ENCODE peak calls at places on chromosome 12, in seven cellular contexts. V is neuronal stem cell, K is IMR-90, G is H1, S is H9, H is mesendoderm, C is mesenchymal stem cell. W is an unnamed sample.

GRCh38 chr12:6963016-6963731 is 7.3 kb downstream of the PHB2 start:
- DNase-seq in V (no peak), K (no peak), G (peak; percentile 91), S (peak; percentile 96), H (peak; percentile 86), C (no peak), W (peak; percentile 88)

GRCh38 chr12:24664151-24664550 is 284.8 kb downstream of the BCAT1 start:
- DNase-seq in V (no peak), K (peak; percentile 33), G (no peak), S (no peak), H (no peak), C (peak; percentile 60), W (peak; percentile 20)

GRCh38 chr12:30796891-30797371 is 42.2 kb upstream of the CAPRIN2 start:
- DNase-seq in V (no peak), K (peak; percentile 47), G (peak; percentile 66), S (peak; percentile 66), H (peak; percentile 78), C (peak; percentile 50), W (peak; percentile 11)

GRCh38 chr12:130198026-130198662 is 35.9 kb downstream of the FZD10 start:
- DNase-seq in V (no peak), K (no peak), G (no peak), S (no peak), H (no peak), C (no peak), W (no peak)

GRCh38 chr12:14678547-14678946 is 17.9 kb downstream of the GUCY2C start:
- DNase-seq in V (no peak), K (no peak), G (no peak), S (no peak), H (no peak), C (no peak), W (no peak)

GRCh38 chr12:117570608-117571007 is 209.2 kb upstream of the NOS1 start:
- DNase-seq in V (no peak), K (no peak), G (no peak), S (no peak), H (no peak), C (no peak), W (no peak)

GRCh38 chr12:47022296-47022695 is 57.1 kb upstream of the PCED1B start:
- DNase-seq in V (no peak), K (peak; percentile 82), G (no peak), S (no peak), H (no peak), C (peak; percentile 70), W (no peak)

GRCh38 chr12:105084251-105085250 is at the start of gene ALDH1L2:
- DNase-seq in V (peak; percentile 68), K (peak; percentile 87), G (peak; percentile 99), S (peak; percentile 98), H (peak; percentile 94), C (peak; percentile 82), W (peak; percentile 84)

GRCh38 chr12:57401165-57401564 is 29.7 kb downstream of the R3HDM2 start:
- DNase-seq in V (no peak), K (no peak), G (peak; percentile 39), S (no peak), H (peak; percentile 2), C (no peak), W (no peak)

GRCh38 chr12:31922341-31923062 is 36.7 kb upstream of the RESF1 start:
- DNase-seq in V (no peak), K (peak; percentile 3), G (no peak), S (no peak), H (peak; percentile 37), C (peak; percentile 30), W (no peak)
- H3K18ac ChIP-seq in V (no peak overlapping the region), K (no peak overlapping the region), G (no peak overlapping the region), S (no peak overlapping the region), H (no peak overlapping the region), C (no peak overlapping the region), W (no peak overlapping the region)

DNA sequence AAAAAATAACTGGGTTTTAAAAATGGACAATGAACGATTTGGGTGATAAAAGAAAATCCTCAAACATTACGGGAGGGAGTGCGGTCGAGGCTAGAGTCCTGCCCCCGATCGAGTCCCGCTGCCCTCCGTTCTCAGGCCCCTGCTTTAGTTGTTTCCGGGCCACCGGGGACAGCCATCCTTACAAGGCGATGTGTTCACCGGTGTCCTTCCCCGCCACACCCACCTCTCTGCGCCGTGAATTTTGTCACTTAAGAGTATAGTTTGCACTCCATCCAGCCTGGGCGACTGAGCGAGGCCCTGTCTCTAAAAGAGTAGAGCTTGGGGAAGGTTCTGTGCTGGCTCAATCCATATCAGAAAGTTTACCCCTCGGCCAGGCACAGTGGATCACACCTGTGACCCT is 2.9 kb downstream of the ULK1 start:
- DNase-seq in V (no peak), K (no peak), G (no peak), S (no peak), H (no peak), C (no peak), W (no peak)
- H3K4me1 ChIP-seq in V (peaks cover 21% of the 10 kb centered on the region), K (peaks cover 10% of the 10 kb centered on the region), G (peaks cover 14% of the 10 kb centered on the region), S (no peaks in the 10 kb centered on the region), H (no peaks in the 10 kb centered on the region), C (peaks cover 39% of the 10 kb centered on the region), W (peaks cover 17% of the 10 kb centered on the region)

GRCh38 chr12:106234513-106234912 is 13.3 kb downstream of the CKAP4 start:
- DNase-seq in V (no peak), K (peak; percentile 67), G (no peak), S (no peak), H (no peak), C (no peak), W (no peak)
- H3K18ac ChIP-seq in V (no peak overlapping the region), K (no peak overlapping the region), G (no peak overlapping the region), S (no peak overlapping the region), H (no peak overlapping the region), C (no peak overlapping the region), W (no peak overlapping the region)

DNA sequence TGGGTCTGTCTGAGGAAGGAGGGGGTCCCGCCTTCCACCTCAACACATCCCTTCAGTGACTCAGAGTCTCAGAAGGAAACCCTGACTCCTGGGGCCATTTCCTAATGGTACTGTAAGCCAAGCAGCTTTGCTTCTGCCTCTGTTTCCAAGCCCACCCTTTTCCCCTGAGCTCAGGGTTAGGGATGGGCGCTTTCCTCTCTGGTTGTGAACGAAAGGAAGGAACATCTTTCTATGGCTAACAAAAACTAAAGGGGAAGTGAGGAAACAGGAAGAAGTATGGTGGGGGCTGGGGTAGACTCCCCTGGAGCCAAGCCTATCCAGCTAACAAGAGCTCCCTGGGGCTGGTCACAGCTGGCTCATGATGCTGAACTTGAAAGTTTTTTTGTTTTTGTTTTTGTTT is 11.6 kb upstream of the UNC119B start:
- DNase-seq in V (no peak), K (no peak), G (no peak), S (no peak), H (no peak), C (no peak), W (no peak)
- H3K4me1 ChIP-seq in V (peaks cover 13% of the 10 kb centered on the region), K (no peaks in the 10 kb centered on the region), G (no peaks in the 10 kb centered on the region), S (no peaks in the 10 kb centered on the region), H (no peaks in the 10 kb centered on the region), C (peaks cover 1% of the 10 kb centered on the region), W (no peaks in the 10 kb centered on the region)

W was measured in trophoblast cell.